ENCODE peak calls at places on chromosomes 4 and X, in eight cellular contexts. One of them, this sample, is unnamed.

GRCh38 chrX:2954541-2954940 is 25.4 kb upstream of the ARSD start:
- DNase-seq in Right ventricle myocardium inferior: no peak
- DNase-seq in amniotic stem cell: no peak
- DNase-seq in HS-27A: no peak
- DNase-seq in T-cell: no peak
- DNase-seq in bronchial epithelial cell: peak
- DNase-seq in NCI-H460: no peak
- DNase-seq in transverse colon: no peak
- DNase-seq in this sample: no peak

GRCh38 chr4:157300678-157301077 is 80.2 kb downstream of the GRIA2 start:
- DNase-seq in Right ventricle myocardium inferior: no peak
- DNase-seq in amniotic stem cell: no peak
- DNase-seq in HS-27A: no peak
- DNase-seq in T-cell: no peak
- DNase-seq in bronchial epithelial cell: no peak
- DNase-seq in NCI-H460: no peak
- DNase-seq in transverse colon: no peak
- DNase-seq in this sample: no peak

GRCh38 chr4:140637836-140638235 is 69.1 kb upstream of the UCP1 start:
- DNase-seq in Right ventricle myocardium inferior: no peak
- DNase-seq in amniotic stem cell: no peak
- DNase-seq in HS-27A: no peak
- DNase-seq in T-cell: peak
- DNase-seq in bronchial epithelial cell: peak
- DNase-seq in NCI-H460: peak
- DNase-seq in transverse colon: peak
- DNase-seq in this sample: peak

GRCh38 chrX:16997313-16997712 is 50.9 kb downstream of the REPS2 start:
- DNase-seq in Right ventricle myocardium inferior: no peak
- DNase-seq in amniotic stem cell: no peak
- DNase-seq in HS-27A: no peak
- DNase-seq in T-cell: no peak
- DNase-seq in bronchial epithelial cell: no peak
- DNase-seq in NCI-H460: no peak
- DNase-seq in transverse colon: no peak
- DNase-seq in this sample: no peak

GRCh38 chr4:59537231-59537886 is 1662.8 kb upstream of the ADGRL3 start:
- DNase-seq in Right ventricle myocardium inferior: no peak
- DNase-seq in amniotic stem cell: no peak
- DNase-seq in HS-27A: no peak
- DNase-seq in T-cell: no peak
- DNase-seq in bronchial epithelial cell: peak
- DNase-seq in NCI-H460: no peak
- DNase-seq in transverse colon: no peak
- DNase-seq in this sample: no peak

GRCh38 chr4:168600796-168601583 is 104.1 kb downstream of the PALLD start:
- DNase-seq in Right ventricle myocardium inferior: no peak
- DNase-seq in amniotic stem cell: no peak
- DNase-seq in HS-27A: no peak
- DNase-seq in T-cell: no peak
- DNase-seq in bronchial epithelial cell: peak
- DNase-seq in NCI-H460: no peak
- DNase-seq in transverse colon: no peak
- DNase-seq in this sample: no peak

GRCh38 chr4:47468686-47469365 is 5.3 kb upstream of the COMMD8 start:
- DNase-seq in Right ventricle myocardium inferior: no peak
- DNase-seq in amniotic stem cell: peak
- DNase-seq in HS-27A: no peak
- DNase-seq in T-cell: no peak
- DNase-seq in bronchial epithelial cell: no peak
- DNase-seq in NCI-H460: no peak
- DNase-seq in transverse colon: no peak
- DNase-seq in this sample: no peak

GRCh38 chrX:70720721-70721120 is 187.8 kb downstream of the TEX11 start:
- DNase-seq in Right ventricle myocardium inferior: no peak
- DNase-seq in amniotic stem cell: no peak
- DNase-seq in HS-27A: no peak
- DNase-seq in T-cell: no peak
- DNase-seq in bronchial epithelial cell: peak
- DNase-seq in NCI-H460: no peak
- DNase-seq in transverse colon: no peak
- DNase-seq in this sample: no peak

GRCh38 chrX:20382518-20383291 is 116.0 kb upstream of the RPS6KA3 start:
- DNase-seq in Right ventricle myocardium inferior: no peak
- DNase-seq in amniotic stem cell: no peak
- DNase-seq in HS-27A: no peak
- DNase-seq in T-cell: no peak
- DNase-seq in bronchial epithelial cell: peak
- DNase-seq in NCI-H460: no peak
- DNase-seq in transverse colon: no peak
- DNase-seq in this sample: no peak

GRCh38 chrX:73758253-73758652 is 195.3 kb downstream of the CHIC1 start:
- DNase-seq in Right ventricle myocardium inferior: no peak
- DNase-seq in amniotic stem cell: no peak
- DNase-seq in HS-27A: no peak
- DNase-seq in T-cell: no peak
- DNase-seq in bronchial epithelial cell: no peak
- DNase-seq in NCI-H460: no peak
- DNase-seq in transverse colon: no peak
- DNase-seq in this sample: no peak

GRCh38 chr4:165621983-165622382 is 243.2 kb downstream of the CPE start:
- DNase-seq in Right ventricle myocardium inferior: no peak
- DNase-seq in amniotic stem cell: no peak
- DNase-seq in HS-27A: no peak
- DNase-seq in T-cell: no peak
- DNase-seq in bronchial epithelial cell: peak
- DNase-seq in NCI-H460: no peak
- DNase-seq in transverse colon: no peak
- DNase-seq in this sample: no peak

This sample was measured in H54.